ENCODE peak calls at places on chromosomes 6 and 20, in ten cellular contexts. E is OCI-M1; F is AML-193; N is dermis blood vessel endothelial cell; G is thoracic aorta; J is D341Med; B is body of pancreas; D is H4; X is stimulated activated CD4-positive, alpha-beta T cell treated with anti-CD3 and anti-CD28 coated beads, Interleukin-15, amount 100 ng/mL, for 1 hour; T is neural progenitor cell. O is an unnamed sample.

GRCh38 chr6:121305957-121306607 is 28.2 kb downstream of the TBC1D32 start:
- DNase-seq in E (peak), F (peak), N (peak), G (no peak), J (peak), B (no peak), D (peak), X (no peak), T (peak), O (no peak)

GRCh38 chr6:551405-551804 is 105.5 kb downstream of the HUS1B start:
- DNase-seq in E (peak), F (no peak), N (peak), G (no peak), J (peak), B (no peak), D (peak), X (no peak), T (peak), O (peak)

GRCh38 chr6:48113130-48113529 is 2.1 kb upstream of the PTCHD4 start:
- DNase-seq in E (no peak), F (no peak), N (no peak), G (no peak), J (no peak), B (no peak), D (no peak), X (no peak), T (peak), O (no peak)

GRCh38 chr20:41631826-41632225 is 13.6 kb upstream of the CHD6 start:
- DNase-seq in E (no peak), F (no peak), N (no peak), G (peak), J (no peak), B (peak), D (peak), X (no peak), T (no peak), O (no peak)

GRCh38 chr6:55678330-55679224 is 99.6 kb upstream of the HMGCLL1 start:
- DNase-seq in E (peak), F (no peak), N (no peak), G (no peak), J (no peak), B (peak), D (no peak), X (no peak), T (no peak), O (peak)

GRCh38 chr20:35332540-35333200 is 40.4 kb upstream of the FAM83C start:
- DNase-seq in E (no peak), F (no peak), N (no peak), G (no peak), J (no peak), B (no peak), D (no peak), X (no peak), T (no peak), O (no peak)

GRCh38 chr20:61419010-61419409 is 166.9 kb downstream of the CDH4 start:
- DNase-seq in E (no peak), F (no peak), N (no peak), G (no peak), J (no peak), B (no peak), D (no peak), X (no peak), T (no peak), O (no peak)

GRCh38 chr6:96940322-96940721 is 15.8 kb downstream of the KLHL32 start:
- DNase-seq in E (no peak), F (no peak), N (no peak), G (no peak), J (no peak), B (no peak), D (no peak), X (no peak), T (no peak), O (no peak)

GRCh38 chr6:138512615-138513014 is 13.3 kb upstream of the NHSL1 start:
- DNase-seq in E (no peak), F (no peak), N (no peak), G (no peak), J (no peak), B (no peak), D (no peak), X (no peak), T (peak), O (no peak)

GRCh38 chr6:165611294-165611693 is 51.7 kb downstream of the PDE10A start:
- DNase-seq in E (no peak), F (no peak), N (no peak), G (no peak), J (no peak), B (no peak), D (no peak), X (no peak), T (no peak), O (no peak)

GRCh38 chr6:149278996-149279395 is 38.5 kb upstream of the TAB2 start:
- DNase-seq in E (no peak), F (no peak), N (no peak), G (no peak), J (no peak), B (no peak), D (no peak), X (no peak), T (no peak), O (no peak)

GRCh38 chr20:50188879-50189680 is 1.6 kb upstream of the CEBPB start:
- DNase-seq in E (peak), F (no peak), N (no peak), G (no peak), J (no peak), B (no peak), D (no peak), X (no peak), T (no peak), O (no peak)

O was measured in SJCRH30.